ENCODE peak calls at places on chromosomes 16 and 17, in five cellular contexts. D is left colon; S is MM.1S; C is NCI-H1436; R is stimulated activated CD4-positive, alpha-beta T cell treated with anti-CD3 and anti-CD28 coated beads, Interleukin-4, amount 100 ng/mL, for 4 hours. F is an unnamed sample.
A peak's percentile ranks its signal among the peaks of the same experiment; 100 is the strongest.

GRCh38 chr17:38868095-38868967 is 1.5 kb upstream of the LASP1 start:
- DNase-seq in D (no peak), S (peak; percentile 71), C (no peak), R (no peak), F (peak; percentile 68)

GRCh38 chr17:63189930-63190329 is 223.9 kb downstream of the TANC2 start:
- DNase-seq in D (no peak), S (no peak), C (no peak), R (no peak), F (no peak)

GRCh38 chr17:69809331-69809730 is 265.7 kb upstream of the KCNJ16 start:
- DNase-seq in D (no peak), S (no peak), C (no peak), R (no peak), F (no peak)

GRCh38 chr16:24858219-24859041 is 12.7 kb downstream of the SLC5A11 start:
- DNase-seq in D (peak; percentile 35), S (peak; percentile 48), C (no peak), R (no peak), F (peak; percentile 24)

GRCh38 chr16:5509794-5510193 is 412.2 kb upstream of the EEF2KMT start:
- DNase-seq in D (peak; percentile 88), S (no peak), C (no peak), R (no peak), F (no peak)

GRCh38 chr16:48494742-48495141 is 109.5 kb upstream of the SIAH1 start:
- DNase-seq in D (no peak), S (no peak), C (no peak), R (no peak), F (no peak)

GRCh38 chr16:28168991-28169554 is 42.7 kb downstream of the XPO6 start:
- DNase-seq in D (no peak), S (no peak), C (no peak), R (peak; percentile 46), F (no peak)

GRCh38 chr16:23014592-23014991 is 134.7 kb downstream of the USP31 start:
- DNase-seq in D (no peak), S (no peak), C (no peak), R (no peak), F (no peak)

GRCh38 chr17:35705230-35705629 is 26.2 kb upstream of the RASL10B start:
- DNase-seq in D (no peak), S (no peak), C (no peak), R (no peak), F (no peak)

GRCh38 chr16:17951273-17951845 is 385.2 kb downstream of the NPIPA8 start:
- DNase-seq in D (no peak), S (no peak), C (no peak), R (no peak), F (no peak)

GRCh38 chr17:74061758-74062157 is 141.7 kb upstream of the RPL38 start:
- DNase-seq in D (no peak), S (no peak), C (no peak), R (no peak), F (no peak)